ENCODE peak calls at places on chromosomes 6 and 20, in seven cellular contexts. N, K, T, J, A, F and X are unnamed samples.

GRCh38 chr20:19449051-19449450 is 236.6 kb downstream of the SLC24A3 start:
- DNase-seq in K (no peak), A (no peak), J (no peak), T (no peak), F (no peak), N (no peak), X (no peak)

GRCh38 chr6:3798211-3798909 is 46.8 kb upstream of the PXDC1 start:
- DNase-seq in J (no peak), A (no peak), T (no peak), F (no peak), N (no peak), K (no peak), X (no peak)

GRCh38 chr6:35120746-35121145 is 20.4 kb downstream of the TCP11 start:
- DNase-seq in T (no peak), A (no peak), K (no peak), N (no peak), F (no peak), J (no peak), X (no peak)

GRCh38 chr6:76776876-76777275 is 686.4 kb downstream of the HTR1B start:
- DNase-seq in J (no peak), T (no peak), K (no peak), F (no peak), A (no peak), N (no peak), X (no peak)

GRCh38 chr20:61724376-61724775 is 341.3 kb downstream of the TAF4 start:
- DNase-seq in K (no peak), N (no peak), J (no peak), A (no peak), T (no peak), F (peak), X (peak)

GRCh38 chr20:55472704-55473103 is 532.6 kb downstream of the CBLN4 start:
- DNase-seq in K (no peak), A (no peak), J (no peak), T (no peak), N (no peak), F (no peak), X (no peak)

GRCh38 chr6:112780498-112781096 is 433.5 kb downstream of the RFPL4B start:
- DNase-seq in N (peak), A (no peak), T (peak), F (peak), K (peak), J (no peak), X (no peak)

GRCh38 chr6:142647436-142648389 is 297.3 kb downstream of the HIVEP2 start:
- DNase-seq in F (peak), K (no peak), N (no peak), A (no peak), T (no peak), J (no peak), X (no peak)

GRCh38 chr6:125858427-125859320 is 67.9 kb downstream of the NCOA7 start:
- DNase-seq in A (peak), F (peak), N (no peak), T (no peak), J (no peak), K (peak), X (no peak)

GRCh38 chr20:38230957-38231785 is 29.4 kb downstream of the KIAA1755 start:
- DNase-seq in N (no peak), F (no peak), A (no peak), T (no peak), K (no peak), J (no peak), X (peak)

GRCh38 chr6:148968636-148969270 is 221.9 kb downstream of the UST start:
- DNase-seq in T (no peak), K (no peak), A (no peak), N (no peak), F (no peak), J (no peak), X (no peak)

GRCh38 chr6:137487947-137488735 is 6.1 kb downstream of the OLIG3 start:
- DNase-seq in F (peak), T (no peak), N (no peak), A (no peak), K (peak), J (no peak), X (no peak)

GRCh38 chr6:117477988-117478852 is 4.3 kb upstream of the DCBLD1 start:
- DNase-seq in J (peak), K (no peak), A (no peak), N (no peak), F (peak), T (no peak), X (no peak)

GRCh38 chr6:116323863-116324262 is 44.1 kb upstream of the TSPYL1 start:
- DNase-seq in J (no peak), K (no peak), F (no peak), N (no peak), A (no peak), T (no peak), X (no peak)

GRCh38 chr6:113672691-113673149 is 184.4 kb upstream of the MARCKS start:
- DNase-seq in J (no peak), F (no peak), K (peak), T (peak), A (no peak), N (peak), X (no peak)